ENCODE peak calls at places on chromosomes 13 and 19, in ten cellular contexts. O is iris pigment epithelial cell; V is LHCN-M2; Y is T-cell; Z is stimulated activated CD4-positive, alpha-beta T cell treated with anti-CD3 and anti-CD28 coated beads, Interleukin-1b, Interleukin-23, amount 100 ng/mL, for 4 hours; L is right cardiac atrium; P is ELF-1; U is cardiac fibroblast; R is posterior cingulate gyrus; J is activated CD4-positive, CD25-positive, alpha-beta regulatory T cell. H is an unnamed sample.

GRCh38 chr13:106796280-106797047 is 228.5 kb upstream of the ARGLU1 start:
- DNase-seq in O (no peak), V (no peak), Y (no peak), Z (no peak), L (no peak), P (peak; percentile 81), U (no peak), R (no peak), J (no peak), H (no peak)

GRCh38 chr13:100892981-100893380 is 218.4 kb upstream of the TMTC4 start:
- DNase-seq in O (no peak), V (no peak), Y (no peak), Z (no peak), L (no peak), P (no peak), U (no peak), R (no peak), J (no peak), H (no peak)

GRCh38 chr13:101757446-101758039 is 305.1 kb downstream of the ITGBL1 start:
- DNase-seq in O (peak; percentile 58), V (peak; percentile 51), Y (no peak), Z (no peak), L (no peak), P (no peak), U (peak; percentile 46), R (no peak), J (no peak), H (no peak)

GRCh38 chr19:48799358-48800300 is 11.2 kb downstream of the BCAT2 start:
- DNase-seq in O (no peak), V (no peak), Y (no peak), Z (no peak), L (no peak), P (no peak), U (no peak), R (no peak), J (no peak), H (no peak)

GRCh38 chr13:44698076-44698475 is 121.9 kb upstream of the TSC22D1 start:
- DNase-seq in O (no peak), V (no peak), Y (no peak), Z (no peak), L (no peak), P (no peak), U (no peak), R (peak; percentile 47), J (no peak), H (no peak)

GRCh38 chr13:104522235-104523072 is 1456.2 kb upstream of the SLC10A2 start:
- DNase-seq in O (no peak), V (no peak), Y (no peak), Z (no peak), L (peak; percentile 46), P (no peak), U (no peak), R (no peak), J (no peak), H (no peak)

GRCh38 chr13:27211771-27212364 is 39.5 kb upstream of the RPL21 start:
- DNase-seq in O (peak; percentile 86), V (peak; percentile 58), Y (no peak), Z (no peak), L (no peak), P (no peak), U (peak; percentile 71), R (no peak), J (no peak), H (no peak)

GRCh38 chr13:35475131-35475959 is 1.1 kb downstream of the MAB21L1 start:
- DNase-seq in O (peak; percentile 18), V (peak; percentile 19), Y (no peak), Z (no peak), L (peak; percentile 84), P (peak; percentile 77), U (peak; percentile 25), R (no peak), J (no peak), H (no peak)

GRCh38 chr13:49533586-49534269 is 38.0 kb downstream of the PHF11 start:
- DNase-seq in O (no peak), V (no peak), Y (no peak), Z (no peak), L (no peak), P (no peak), U (no peak), R (no peak), J (no peak), H (no peak)

GRCh38 chr13:97295279-97296182 is 73.4 kb downstream of the MBNL2 start:
- DNase-seq in O (peak; percentile 68), V (peak; percentile 51), Y (no peak), Z (no peak), L (no peak), P (no peak), U (peak; percentile 72), R (no peak), J (no peak), H (no peak)

GRCh38 chr19:6383188-6383587 is 7.5 kb upstream of the PSPN start:
- DNase-seq in O (no peak), V (no peak), Y (no peak), Z (no peak), L (no peak), P (no peak), U (no peak), R (no peak), J (no peak), H (no peak)

GRCh38 chr13:53242015-53242414 is 213.4 kb downstream of the OLFM4 start:
- DNase-seq in O (no peak), V (no peak), Y (no peak), Z (no peak), L (no peak), P (no peak), U (no peak), R (no peak), J (no peak), H (no peak)

GRCh38 chr19:35776102-35776788 is 881 bp downstream of the ARHGAP33 start:
- DNase-seq in O (no peak), V (no peak), Y (no peak), Z (no peak), L (peak; percentile 23), P (no peak), U (no peak), R (no peak), J (no peak), H (no peak)

GRCh38 chr13:25901460-25902376 is 150.1 kb downstream of the SHISA2 start:
- DNase-seq in O (peak; percentile 96), V (peak; percentile 92), Y (peak; percentile 60), Z (no peak), L (no peak), P (no peak), U (peak; percentile 83), R (no peak), J (no peak), H (no peak)

GRCh38 chr13:46654956-46655726 is 102.2 kb downstream of the LRCH1 start:
- DNase-seq in O (peak; percentile 36), V (no peak), Y (no peak), Z (no peak), L (no peak), P (no peak), U (peak; percentile 61), R (no peak), J (no peak), H (no peak)

GRCh38 chr19:8111376-8111775 is 38.0 kb downstream of the FBN3 start:
- DNase-seq in O (no peak), V (no peak), Y (no peak), Z (no peak), L (no peak), P (no peak), U (no peak), R (no peak), J (no peak), H (no peak)

GRCh38 chr19:42433503-42434260 is 6.5 kb upstream of the LIPE start:
- DNase-seq in O (peak; percentile 53), V (peak; percentile 82), Y (peak; percentile 29), Z (peak; percentile 53), L (peak; percentile 92), P (peak; percentile 85), U (peak; percentile 82), R (peak; percentile 81), J (peak; percentile 37), H (peak; percentile 55)

GRCh38 chr13:49082653-49083536 is 107.2 kb downstream of the FNDC3A start:
- DNase-seq in O (peak; percentile 96), V (peak; percentile 60), Y (no peak), Z (no peak), L (no peak), P (no peak), U (peak; percentile 66), R (no peak), J (no peak), H (no peak)